ENCODE peak calls at places on chromosomes 1 and 21, in eight cellular contexts. F, T, X, G, W, M, E and Q are unnamed samples.

GRCh38 chr1:109821221-109821669 is 57.5 kb upstream of the EPS8L3 start:
- DNase-seq in E (no peak), G (peak), T (peak), M (no peak), X (no peak), W (no peak), F (no peak), Q (no peak)

GRCh38 chr1:27632387-27633297 is 2.3 kb downstream of the FGR start:
- DNase-seq in G (peak), T (no peak), W (no peak), F (no peak), X (no peak), M (peak), E (peak), Q (no peak)

GRCh38 chr1:3902546-3902945 is 2.5 kb upstream of the C1orf174 start:
- DNase-seq in M (no peak), X (no peak), W (no peak), T (no peak), F (no peak), G (no peak), E (no peak), Q (no peak)

GRCh38 chr1:22828151-22828817 is 117.6 kb downstream of the EPHB2 start:
- DNase-seq in E (no peak), F (no peak), X (no peak), W (no peak), G (no peak), M (no peak), T (no peak), Q (no peak)

GRCh38 chr21:44759628-44760285 is 41.9 kb downstream of the UBE2G2 start:
- DNase-seq in X (no peak), W (no peak), T (no peak), F (no peak), M (no peak), E (no peak), G (no peak), Q (no peak)

GRCh38 chr1:44808063-44808937 is at the start of gene BTBD19:
- DNase-seq in E (no peak), T (peak), M (no peak), X (peak), G (peak), F (no peak), W (peak), Q (no peak)

GRCh38 chr1:57959727-57960300 is 536.0 kb upstream of the DAB1 start:
- DNase-seq in X (peak), F (no peak), M (no peak), W (no peak), E (no peak), G (no peak), T (no peak), Q (no peak)

GRCh38 chr1:242842094-242842493 is 317.6 kb upstream of the PLD5 start:
- DNase-seq in W (no peak), E (no peak), T (no peak), M (no peak), X (no peak), F (peak), G (no peak), Q (no peak)

GRCh38 chr1:25869909-25870606 is 5.5 kb downstream of the PAQR7 start:
- DNase-seq in G (no peak), T (no peak), E (no peak), W (no peak), X (no peak), F (no peak), M (no peak), Q (no peak)

GRCh38 chr1:234602334-234603220 is 7.4 kb downstream of the IRF2BP2 start:
- DNase-seq in T (peak), G (no peak), M (peak), F (peak), E (no peak), X (peak), W (no peak), Q (no peak)

GRCh38 chr1:70963374-70963773 is 84.2 kb downstream of the PTGER3 start:
- DNase-seq in T (no peak), G (no peak), E (no peak), M (peak), W (no peak), F (no peak), X (no peak), Q (no peak)

GRCh38 chr1:119732465-119733168 is 20.9 kb downstream of the PHGDH start:
- DNase-seq in G (no peak), F (no peak), M (no peak), E (no peak), T (no peak), X (peak), W (no peak), Q (no peak)

GRCh38 chr1:23385119-23385621 is 15.5 kb upstream of the ZNF436 start:
- DNase-seq in M (no peak), F (no peak), E (no peak), W (no peak), X (no peak), G (no peak), T (no peak), Q (no peak)

GRCh38 chr1:235226933-235227332 is 65.9 kb upstream of the RBM34 start:
- DNase-seq in G (no peak), F (no peak), E (no peak), T (no peak), W (no peak), M (no peak), X (no peak), Q (no peak)

GRCh38 chr1:206705187-206705586 is 20.5 kb downstream of the MAPKAPK2 start:
- DNase-seq in M (no peak), E (no peak), F (peak), W (no peak), G (no peak), X (no peak), T (no peak), Q (no peak)

GRCh38 chr1:93753766-93754763 is 72.4 kb upstream of the BCAR3 start:
- DNase-seq in E (no peak), F (no peak), G (no peak), T (peak), X (no peak), M (no peak), W (no peak), Q (no peak)

GRCh38 chr1:6450943-6451373 is 15.0 kb downstream of the TNFRSF25 start:
- DNase-seq in G (no peak), M (no peak), W (no peak), T (peak), X (no peak), F (no peak), E (no peak), Q (no peak)

GRCh38 chr1:6275826-6276764 is 15.2 kb upstream of the GPR153 start:
- DNase-seq in E (no peak), G (no peak), F (no peak), W (peak), X (no peak), T (no peak), M (no peak), Q (no peak)